ENCODE peak calls at places on chromosomes 16 and 17, in five cellular contexts. One of them, this sample, is unnamed.

GRCh38 chr17:35088911-35089845 is 25.7 kb upstream of the RFFL start:
- DNase-seq in T-helper 17 cell: peak
- DNase-seq in CD4-positive, CD25-positive, alpha-beta regulatory T cell: peak
- DNase-seq in fibroblast of the conjunctiva: peak
- DNase-seq in GM13977: peak
- DNase-seq in this sample: peak

GRCh38 chr16:50332599-50332998 is 36.2 kb downstream of the BRD7 start:
- DNase-seq in GM13977: no peak
- DNase-seq in CD4-positive, CD25-positive, alpha-beta regulatory T cell: no peak
- DNase-seq in T-helper 17 cell: no peak
- DNase-seq in fibroblast of the conjunctiva: no peak
- DNase-seq in this sample: no peak

GRCh38 chr16:29876186-29876577 is 13.2 kb upstream of the CDIPT start:
- DNase-seq in CD4-positive, CD25-positive, alpha-beta regulatory T cell: no peak
- DNase-seq in GM13977: no peak
- DNase-seq in fibroblast of the conjunctiva: no peak
- DNase-seq in T-helper 17 cell: no peak
- DNase-seq in this sample: no peak

GRCh38 chr17:31595666-31596381 is 204.3 kb downstream of the RAB11FIP4 start:
- DNase-seq in fibroblast of the conjunctiva: no peak
- DNase-seq in T-helper 17 cell: no peak
- DNase-seq in CD4-positive, CD25-positive, alpha-beta regulatory T cell: no peak
- DNase-seq in GM13977: no peak
- DNase-seq in this sample: no peak

GRCh38 chr17:80363518-80364090 is 51.4 kb upstream of the ENDOV start:
- DNase-seq in fibroblast of the conjunctiva: no peak
- DNase-seq in T-helper 17 cell: no peak
- DNase-seq in CD4-positive, CD25-positive, alpha-beta regulatory T cell: no peak
- DNase-seq in GM13977: no peak
- DNase-seq in this sample: no peak

GRCh38 chr17:13984956-13985355 is 84.3 kb upstream of the COX10 start:
- DNase-seq in T-helper 17 cell: no peak
- DNase-seq in CD4-positive, CD25-positive, alpha-beta regulatory T cell: no peak
- DNase-seq in fibroblast of the conjunctiva: no peak
- DNase-seq in GM13977: no peak
- DNase-seq in this sample: no peak

GRCh38 chr17:82283208-82283749 is 9.8 kb upstream of the CSNK1D start:
- DNase-seq in T-helper 17 cell: no peak
- DNase-seq in CD4-positive, CD25-positive, alpha-beta regulatory T cell: no peak
- DNase-seq in fibroblast of the conjunctiva: no peak
- DNase-seq in GM13977: no peak
- DNase-seq in this sample: no peak

GRCh38 chr16:57148481-57148880 is 37.4 kb downstream of the PSME3IP1 start:
- DNase-seq in T-helper 17 cell: no peak
- DNase-seq in GM13977: no peak
- DNase-seq in CD4-positive, CD25-positive, alpha-beta regulatory T cell: no peak
- DNase-seq in fibroblast of the conjunctiva: no peak
- DNase-seq in this sample: no peak

GRCh38 chr17:59825533-59826316 is 67.0 kb downstream of the TUBD1 start:
- DNase-seq in GM13977: no peak
- DNase-seq in fibroblast of the conjunctiva: peak
- DNase-seq in T-helper 17 cell: no peak
- DNase-seq in CD4-positive, CD25-positive, alpha-beta regulatory T cell: no peak
- DNase-seq in this sample: no peak

GRCh38 chr16:10521681-10522274 is 58.6 kb downstream of the EMP2 start:
- DNase-seq in fibroblast of the conjunctiva: peak
- DNase-seq in GM13977: peak
- DNase-seq in CD4-positive, CD25-positive, alpha-beta regulatory T cell: no peak
- DNase-seq in T-helper 17 cell: no peak
- DNase-seq in this sample: no peak